ENCODE peak calls at places on chromosomes 2 and 18, in nine cellular contexts. X is IMR-90, N is A549, K is K562, U is uterus, Y is heart left ventricle, B is adrenal gland, L is spleen, J is Peyer's patch. A is an unnamed sample. For H3K4me1, the result is how much of the 10 kb centered on the place peaks cover.

GRCh38 chr2:166239548-166239947 is 111.7 kb upstream of the SCN1A start:
- DNase-seq in X (peak), N (peak), K (peak), U (no peak), Y (no peak), B (no peak), L (no peak), J (no peak), A (no peak)

GRCh38 chr18:10588975-10589374 is 63.1 kb downstream of the NAPG start:
- DNase-seq in X (peak), N (no peak), K (peak), U (no peak), Y (no peak), B (peak), L (no peak), J (no peak), A (no peak)

GRCh38 chr2:46276652-46277051 is 20.6 kb upstream of the EPAS1 start:
- DNase-seq in X (peak), N (peak), K (no peak), U (no peak), Y (no peak), B (no peak), L (no peak), J (no peak), A (no peak)

GRCh38 chr2:156896294-156896693 is 361.2 kb upstream of the GALNT5 start:
- DNase-seq in X (peak), N (no peak), K (no peak), U (no peak), Y (no peak), B (no peak), L (no peak), J (no peak), A (no peak)

GRCh38 chr2:139622691-139623090 is 842.5 kb upstream of the NXPH2 start:
- DNase-seq in X (no peak), N (no peak), K (no peak), U (no peak), Y (no peak), B (no peak), L (no peak), J (no peak), A (no peak)

GRCh38 chr2:180520206-180520605 is 460.2 kb upstream of the UBE2E3 start:
- DNase-seq in X (peak), N (no peak), K (no peak), U (no peak), Y (no peak), B (no peak), L (no peak), J (no peak), A (no peak)

GRCh38 chr2:460861-461260 is 173.0 kb upstream of the ALKAL2 start:
- DNase-seq in X (no peak), N (no peak), K (no peak), U (no peak), Y (no peak), B (no peak), L (no peak), J (no peak), A (no peak)

GRCh38 chr2:122421777-122422176 is 666.3 kb downstream of the TSN start:
- DNase-seq in X (no peak), N (no peak), K (no peak), U (no peak), Y (no peak), B (no peak), L (no peak), J (no peak), A (no peak)

GRCh38 chr2:30695749-30696148 is 111.5 kb downstream of the CAPN13 start:
- DNase-seq in X (no peak), N (no peak), K (no peak), U (no peak), Y (no peak), B (no peak), L (no peak), J (no peak), A (no peak)

GRCh38 chr2:239605976-239606375 is 205.2 kb upstream of the HDAC4 start:
- DNase-seq in X (no peak), N (no peak), K (no peak), U (peak), Y (no peak), B (peak), L (no peak), J (no peak), A (no peak)

GRCh38 chr2:112749755-112750559 is 14.5 kb downstream of the CKAP2L start:
- DNase-seq in X (peak), N (peak), K (peak), U (peak), Y (peak), B (peak), L (peak), J (peak), A (peak)

GRCh38 chr2:146547236-146547635 is 1297.6 kb upstream of the ACVR2A start:
- DNase-seq in X (no peak), N (no peak), K (no peak), U (no peak), Y (no peak), B (no peak), L (no peak), J (no peak), A (no peak)

GRCh38 chr2:72932045-72932444 is 14.7 kb downstream of the EMX1 start:
- DNase-seq in X (peak), N (no peak), K (no peak), U (no peak), Y (no peak), B (no peak), L (no peak), J (peak), A (no peak)

GRCh38 chr2:209495855-209496585 is 72.2 kb downstream of the MAP2 start:
- DNase-seq in X (peak), N (peak), K (no peak), U (no peak), Y (peak), B (no peak), L (no peak), J (no peak), A (no peak)

GRCh38 chr18:811192-812122 is 585 bp downstream of the YES1 start:
- DNase-seq in X (peak), N (peak), K (peak), U (peak), Y (peak), B (peak), L (peak), J (no peak), A (peak)

GRCh38 chr2:5497874-5498273 is 194.3 kb upstream of the SOX11 start:
- DNase-seq in X (no peak), N (no peak), K (no peak), U (no peak), Y (no peak), B (no peak), L (no peak), J (no peak), A (no peak)

GRCh38 chr2:239312081-239312501 is 88.7 kb downstream of the HDAC4 start:
- DNase-seq in X (no peak), N (no peak), K (no peak), U (no peak), Y (peak), B (no peak), L (peak), J (no peak), A (no peak)

GRCh38 chr2:74835831-74836674 is 2.1 kb downstream of the HK2 start:
- DNase-seq in X (peak), N (peak), K (peak), U (no peak), Y (no peak), B (no peak), L (no peak), J (no peak), A (no peak)

DNA sequence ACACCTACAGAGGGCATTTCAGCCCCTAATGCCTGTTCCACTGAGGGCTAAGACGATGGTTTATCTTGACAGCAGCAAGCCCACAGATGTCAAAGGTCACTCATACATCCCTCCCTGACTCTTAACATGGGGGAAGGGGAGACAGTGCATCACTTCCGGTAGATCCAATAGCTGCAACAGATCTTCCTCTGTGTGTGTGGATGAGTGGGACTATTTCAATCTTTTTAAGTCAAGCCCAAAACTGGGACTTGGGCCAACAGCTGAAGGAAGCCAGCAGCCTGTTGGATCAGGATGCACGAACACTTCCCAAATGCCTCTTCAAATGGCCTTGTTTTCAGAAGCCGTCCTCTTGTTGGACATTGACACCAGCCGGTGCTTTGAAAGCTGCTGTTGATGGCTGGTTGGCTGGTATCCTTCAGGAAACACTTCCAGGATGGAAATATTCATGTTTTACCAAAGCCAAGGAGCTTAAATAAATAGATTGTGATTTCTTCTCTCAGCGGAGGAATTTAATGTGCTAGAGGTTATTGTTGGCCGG is 59.2 kb downstream of the IL1R2 start:
- DNase-seq in X (peak), N (no peak), K (peak), U (peak), Y (peak), B (peak), L (no peak), J (no peak), A (peak)
- H3K27ac ChIP-seq in X (peak), N (peak), K (peak), U (peak), Y (peak), B (peak), L (peak), J (peak), A (peak)

GRCh38 chr2:223952280-223952968 is 4.8 kb upstream of the MRPL44 start:
- DNase-seq in X (no peak), N (no peak), K (no peak), U (no peak), Y (no peak), B (no peak), L (no peak), J (no peak), A (no peak)

GRCh38 chr2:223947711-223948205 is 2.6 kb upstream of the WDFY1 start:
- DNase-seq in X (no peak), N (no peak), K (peak), U (no peak), Y (no peak), B (no peak), L (no peak), J (no peak), A (peak)

GRCh38 chr2:223950448-223951347 is 5.6 kb upstream of the WDFY1 start:
- DNase-seq in X (no peak), N (no peak), K (no peak), U (no peak), Y (no peak), B (no peak), L (no peak), J (no peak), A (no peak)

GRCh38 chr2:223945755-223946154 is 620 bp upstream of the WDFY1 start:
- DNase-seq in X (no peak), N (no peak), K (no peak), U (no peak), Y (no peak), B (no peak), L (no peak), J (no peak), A (no peak)

DNA sequence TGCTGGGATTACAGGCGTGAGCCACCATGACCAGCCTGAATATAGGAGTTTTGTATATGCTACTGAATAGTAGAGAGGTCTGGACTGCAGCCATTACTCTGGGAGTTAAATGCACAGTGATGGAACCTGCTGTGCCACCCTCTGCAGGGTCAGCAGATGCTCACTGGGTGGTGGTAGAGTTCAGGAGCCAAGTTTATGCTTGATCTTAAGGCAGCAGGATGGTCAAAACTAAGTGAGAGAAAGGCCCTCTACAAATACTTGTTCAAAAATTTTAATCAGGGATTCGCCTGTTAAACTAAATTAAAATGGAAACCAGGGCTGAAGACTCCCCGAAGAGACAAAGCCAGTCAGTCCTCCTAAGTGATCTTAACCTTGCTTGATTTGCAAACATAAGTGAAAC is 4.1 kb upstream of the WDFY1 start:
- DNase-seq in X (no peak), N (no peak), K (no peak), U (no peak), Y (no peak), B (no peak), L (no peak), J (no peak), A (no peak)
- TF ChIP-seq POLR2A in X (no peak), N (no peak), K (no peak), U (no peak), Y (no peak), B (no peak), L (no peak), J (no peak), A (no peak)

GRCh38 chr2:200378652-200379290 is 72.3 kb downstream of the SPATS2L start:
- DNase-seq in X (peak), N (no peak), K (no peak), U (no peak), Y (no peak), B (no peak), L (no peak), J (no peak), A (no peak)
- H3K4me1 ChIP-seq in X (under half), N (half or more), K (half or more), U (under half), Y (under half), B (half or more), L (half or more), J (under half), A (half or more)

GRCh38 chr2:169715379-169716228 is 18.0 kb upstream of the KLHL23 start:
- DNase-seq in X (peak), N (no peak), K (peak), U (peak), Y (no peak), B (peak), L (no peak), J (peak), A (peak)

GRCh38 chr2:169709970-169710369 is 15.7 kb downstream of the PHOSPHO2 start:
- DNase-seq in X (no peak), N (no peak), K (no peak), U (no peak), Y (no peak), B (no peak), L (no peak), J (no peak), A (peak)

GRCh38 chr2:169711751-169712509 is 17.7 kb downstream of the PHOSPHO2 start:
- DNase-seq in X (no peak), N (no peak), K (peak), U (no peak), Y (no peak), B (no peak), L (no peak), J (peak), A (no peak)

GRCh38 chr2:169714699-169715098 is 18.9 kb upstream of the KLHL23 start:
- DNase-seq in X (no peak), N (no peak), K (no peak), U (no peak), Y (no peak), B (no peak), L (no peak), J (no peak), A (no peak)

GRCh38 chr2:169712791-169713227 is 18.5 kb downstream of the PHOSPHO2 start:
- DNase-seq in X (no peak), N (no peak), K (no peak), U (no peak), Y (no peak), B (no peak), L (no peak), J (peak), A (no peak)
- H3K27ac ChIP-seq in X (no peak), N (no peak), K (no peak), U (no peak), Y (no peak), B (no peak), L (no peak), J (peak), A (no peak)

DNA sequence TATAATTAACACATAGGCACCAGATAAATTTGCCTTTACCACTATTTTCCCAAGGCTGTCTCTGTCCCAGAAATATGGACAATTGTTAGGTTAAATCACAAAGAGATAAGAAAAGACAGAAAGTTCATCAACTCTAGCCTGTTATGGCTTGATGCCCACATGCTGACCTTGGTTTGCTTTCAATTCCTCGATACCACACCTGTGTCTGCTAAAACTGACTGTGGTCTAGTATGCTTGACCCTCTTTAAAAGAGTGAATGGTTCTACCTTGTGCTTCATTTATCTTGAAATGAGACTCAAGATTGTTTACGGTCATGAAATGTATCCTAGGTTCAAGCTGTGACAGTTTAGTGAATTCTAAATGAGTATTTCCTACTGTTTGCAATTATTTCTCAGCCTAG is 909.0 kb upstream of the LRRTM1 start:
- DNase-seq in X (no peak), N (no peak), K (no peak), U (no peak), Y (no peak), B (no peak), L (no peak), J (no peak), A (no peak)
- TF ChIP-seq POLR2A in X (no peak), N (no peak), K (no peak), U (no peak), Y (no peak), B (no peak), L (no peak), J (no peak), A (no peak)

GRCh38 chr2:8259841-8260178 is 422.0 kb upstream of the ID2 start:
- DNase-seq in X (no peak), N (no peak), K (no peak), U (no peak), Y (no peak), B (no peak), L (no peak), J (no peak), A (no peak)

GRCh38 chr2:8258406-8258805 is 423.4 kb upstream of the ID2 start:
- DNase-seq in X (no peak), N (no peak), K (no peak), U (no peak), Y (no peak), B (no peak), L (no peak), J (no peak), A (no peak)

GRCh38 chr2:8260213-8260612 is 421.6 kb upstream of the ID2 start:
- DNase-seq in X (no peak), N (no peak), K (no peak), U (no peak), Y (no peak), B (no peak), L (no peak), J (no peak), A (no peak)

GRCh38 chr2:8257502-8257901 is 424.4 kb upstream of the ID2 start:
- DNase-seq in X (no peak), N (no peak), K (no peak), U (no peak), Y (no peak), B (no peak), L (no peak), J (no peak), A (no peak)

GRCh38 chr2:8259106-8259840 is 422.6 kb upstream of the ID2 start:
- DNase-seq in X (no peak), N (no peak), K (no peak), U (no peak), Y (no peak), B (no peak), L (no peak), J (no peak), A (no peak)
- H3K4me1 ChIP-seq in X (under half), N (under half), K (under half), U (under half), Y (under half), B (under half), L (under half), J (under half), A (under half)

DNA sequence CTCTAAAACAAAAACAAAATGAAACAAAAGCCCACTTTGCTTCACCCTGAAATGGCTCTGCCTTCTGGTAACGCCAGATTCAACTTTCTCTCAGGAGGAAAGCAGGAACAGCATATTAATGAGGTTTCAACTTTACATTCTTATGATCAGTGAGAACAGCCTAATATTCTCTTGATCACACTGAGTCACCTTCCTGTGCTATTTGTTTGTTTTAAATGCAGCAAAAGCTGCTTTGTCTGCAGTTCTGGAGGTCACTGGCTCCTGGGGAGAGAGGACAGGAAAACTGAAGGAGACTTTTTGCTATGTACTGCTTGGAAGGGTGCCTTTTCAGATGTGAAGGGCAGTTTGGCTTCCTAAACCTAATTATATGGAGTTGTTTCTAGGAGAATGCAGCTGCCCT is 48.1 kb downstream of the MAIP1 start:
- DNase-seq in X (peak), N (no peak), K (no peak), U (no peak), Y (no peak), B (no peak), L (no peak), J (no peak), A (peak)
- H3K27ac ChIP-seq in X (no peak), N (no peak), K (no peak), U (no peak), Y (no peak), B (no peak), L (no peak), J (no peak), A (no peak)

DNA sequence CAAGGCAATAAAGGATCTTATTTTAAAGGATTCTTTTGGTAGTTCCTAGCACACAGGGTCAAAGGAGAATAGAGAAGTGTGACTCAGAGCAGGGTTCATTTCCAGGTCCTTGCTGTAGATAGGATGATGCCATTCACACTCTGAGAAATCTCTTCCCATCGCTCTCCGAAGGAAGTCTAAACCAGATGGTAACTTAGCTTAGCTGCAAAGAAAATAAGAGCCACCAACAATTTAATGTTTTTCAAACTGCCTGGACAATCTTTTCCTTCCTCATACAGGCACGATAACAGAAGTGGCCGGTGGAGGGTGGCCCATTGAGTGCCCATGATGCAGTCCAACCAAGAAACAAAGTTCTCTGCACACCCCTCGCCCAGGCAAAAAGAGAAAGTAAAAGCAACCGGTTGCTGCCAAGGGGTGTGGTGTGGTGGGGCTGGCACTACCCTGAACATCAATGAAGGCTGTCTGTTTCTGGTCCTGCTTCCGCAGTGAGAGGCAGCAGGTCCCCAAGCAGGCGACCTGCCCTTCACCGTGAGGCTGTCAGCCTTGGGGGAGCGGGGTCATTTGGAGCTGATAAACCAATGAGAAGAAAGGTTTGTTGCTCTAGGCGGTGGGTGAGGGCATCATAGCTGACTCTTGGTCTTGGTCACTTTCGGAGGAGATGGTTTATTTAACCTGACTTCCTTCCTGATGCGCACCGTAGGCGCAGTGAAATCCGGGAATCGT is 105.6 kb upstream of the CD302 start:
- DNase-seq in X (no peak), N (no peak), K (no peak), U (peak), Y (no peak), B (peak), L (peak), J (peak), A (peak)
- TF ChIP-seq POLR2A in X (no peak), N (no peak), K (no peak), U (no peak), Y (no peak), B (no peak), L (no peak), J (no peak), A (no peak)

GRCh38 chr2:68245066-68245465 is 7.3 kb downstream of the PPP3R1 start:
- DNase-seq in X (no peak), N (no peak), K (no peak), U (no peak), Y (no peak), B (no peak), L (no peak), J (no peak), A (no peak)
- H3K4me1 ChIP-seq in X (under half), N (under half), K (under half), U (under half), Y (half or more), B (half or more), L (half or more), J (under half), A (under half)

GRCh38 chr2:199738723-199739412 is 112.1 kb downstream of the FTCDNL1 start:
- DNase-seq in X (peak), N (no peak), K (no peak), U (no peak), Y (no peak), B (no peak), L (no peak), J (no peak), A (no peak)
- H3K27ac ChIP-seq in X (peak), N (peak), K (no peak), U (no peak), Y (no peak), B (no peak), L (no peak), J (no peak), A (no peak)

A was measured in thyroid gland.